ENCODE peak calls at places on chromosomes 6 and 20, in eight cellular contexts. W, G, P, H, J, Z, B and V are unnamed samples.

GRCh38 chr20:38804682-38805501 is 605 bp upstream of the PPP1R16B start:
- DNase-seq in W (no peak), G (peak; percentile 51), P (no peak), H (no peak), J (no peak), Z (no peak), B (no peak), V (no peak)

GRCh38 chr6:131136021-131136847 is 967 bp downstream of the AKAP7 start:
- DNase-seq in W (no peak), G (no peak), P (peak; percentile 52), H (peak; percentile 19), J (peak; percentile 62), Z (no peak), B (peak; percentile 83), V (no peak)

GRCh38 chr6:46062312-46062711 is 46.7 kb upstream of the CLIC5 start:
- DNase-seq in W (no peak), G (no peak), P (no peak), H (peak; percentile 51), J (no peak), Z (no peak), B (no peak), V (no peak)

GRCh38 chr6:144248003-144248402 is 37.1 kb upstream of the UTRN start:
- DNase-seq in W (no peak), G (no peak), P (no peak), H (no peak), J (peak; percentile 17), Z (no peak), B (peak; percentile 68), V (no peak)

GRCh38 chr6:78629154-78629721 is 238.1 kb upstream of the IRAK1BP1 start:
- DNase-seq in W (peak; percentile 39), G (no peak), P (peak; percentile 54), H (no peak), J (peak; percentile 34), Z (no peak), B (peak; percentile 71), V (no peak)

GRCh38 chr6:95572098-95572497 is 5.2 kb upstream of the MANEA start:
- DNase-seq in W (no peak), G (no peak), P (no peak), H (no peak), J (no peak), Z (no peak), B (no peak), V (no peak)

GRCh38 chr6:56803594-56803993 is 151.3 kb upstream of the BEND6 start:
- DNase-seq in W (peak; percentile 18), G (no peak), P (peak; percentile 31), H (no peak), J (peak; percentile 75), Z (no peak), B (peak; percentile 85), V (no peak)

GRCh38 chr6:137768935-137769334 is 98.1 kb upstream of the TNFAIP3 start:
- DNase-seq in W (no peak), G (no peak), P (no peak), H (no peak), J (no peak), Z (no peak), B (no peak), V (no peak)

GRCh38 chr20:41200446-41201202 is 63.3 kb downstream of the PLCG1 start:
- DNase-seq in W (no peak), G (no peak), P (no peak), H (no peak), J (no peak), Z (no peak), B (no peak), V (no peak)

GRCh38 chr6:17015551-17016381 is 86.1 kb upstream of the STMND1 start:
- DNase-seq in W (peak; percentile 24), G (no peak), P (no peak), H (no peak), J (no peak), Z (no peak), B (no peak), V (no peak)

GRCh38 chr6:1504465-1504864 is 105.2 kb upstream of the FOXC1 start:
- DNase-seq in W (no peak), G (no peak), P (no peak), H (no peak), J (no peak), Z (no peak), B (no peak), V (no peak)

GRCh38 chr20:63027425-63028389 is 20.9 kb upstream of the BHLHE23 start:
- DNase-seq in W (peak; percentile 77), G (no peak), P (no peak), H (peak; percentile 29), J (no peak), Z (no peak), B (peak; percentile 40), V (no peak)

GRCh38 chr20:62980970-62981369 is 25.8 kb downstream of the BHLHE23 start:
- DNase-seq in W (peak; percentile 77), G (no peak), P (no peak), H (no peak), J (peak; percentile 8), Z (no peak), B (peak; percentile 64), V (no peak)

GRCh38 chr6:30768634-30769087 is 24.3 kb upstream of the IER3 start:
- DNase-seq in W (no peak), G (no peak), P (no peak), H (no peak), J (no peak), Z (no peak), B (peak; percentile 25), V (no peak)

GRCh38 chr6:137623293-137623692 is 129.1 kb upstream of the OLIG3 start:
- DNase-seq in W (no peak), G (no peak), P (no peak), H (no peak), J (no peak), Z (no peak), B (no peak), V (no peak)

GRCh38 chr20:10982692-10983091 is 308.9 kb upstream of the JAG1 start:
- DNase-seq in W (no peak), G (no peak), P (peak; percentile 69), H (peak; percentile 39), J (peak; percentile 61), Z (peak; percentile 30), B (peak; percentile 96), V (no peak)

GRCh38 chr6:43964659-43965570 is 162.3 kb downstream of the MRPL14 start:
- DNase-seq in W (no peak), G (no peak), P (no peak), H (no peak), J (no peak), Z (no peak), B (no peak), V (no peak)

GRCh38 chr20:44780226-44780625 is 30.1 kb downstream of the RIMS4 start:
- DNase-seq in W (no peak), G (no peak), P (peak; percentile 34), H (no peak), J (peak; percentile 58), Z (peak; percentile 27), B (peak; percentile 73), V (no peak)

GRCh38 chr6:52389626-52390360 is 27.8 kb downstream of the PAQR8 start:
- DNase-seq in W (no peak), G (peak; percentile 30), P (no peak), H (peak; percentile 84), J (peak; percentile 42), Z (no peak), B (peak; percentile 58), V (no peak)

GRCh38 chr6:168031411-168032382 is 34.2 kb downstream of the KIF25 start:
- DNase-seq in W (no peak), G (no peak), P (no peak), H (no peak), J (peak; percentile 85), Z (peak; percentile 73), B (peak; percentile 79), V (no peak)

GRCh38 chr20:42276718-42277117 is 658.5 kb upstream of the CHD6 start:
- DNase-seq in W (peak; percentile 36), G (no peak), P (no peak), H (no peak), J (no peak), Z (no peak), B (no peak), V (no peak)

GRCh38 chr20:9270831-9271230 is 201.9 kb downstream of the PLCB4 start:
- DNase-seq in W (no peak), G (no peak), P (peak; percentile 24), H (no peak), J (peak; percentile 83), Z (peak; percentile 15), B (peak; percentile 83), V (no peak)

GRCh38 chr6:11814819-11815218 is 36.2 kb upstream of the ADTRP start:
- DNase-seq in W (no peak), G (no peak), P (no peak), H (no peak), J (no peak), Z (no peak), B (no peak), V (no peak)

GRCh38 chr20:46959821-46960220 is 65.2 kb downstream of the EYA2 start:
- DNase-seq in W (no peak), G (no peak), P (no peak), H (no peak), J (no peak), Z (no peak), B (no peak), V (no peak)

GRCh38 chr6:43192911-43193310 is 10.9 kb downstream of the CUL9 start:
- DNase-seq in W (no peak), G (no peak), P (no peak), H (no peak), J (no peak), Z (no peak), B (no peak), V (no peak)

GRCh38 chr6:83479389-83479788 is 32.9 kb upstream of the PRSS35 start:
- DNase-seq in W (no peak), G (no peak), P (no peak), H (no peak), J (no peak), Z (no peak), B (no peak), V (no peak)

GRCh38 chr20:33332905-33333456 is 50.0 kb downstream of the BPIFB1 start:
- DNase-seq in W (no peak), G (no peak), P (no peak), H (no peak), J (no peak), Z (no peak), B (no peak), V (no peak)

GRCh38 chr6:25088513-25088912 is 152.8 kb upstream of the RIPOR2 start:
- DNase-seq in W (no peak), G (no peak), P (no peak), H (no peak), J (no peak), Z (no peak), B (peak; percentile 5), V (no peak)

GRCh38 chr6:2920671-2921112 is 17.6 kb upstream of the SERPINB9 start:
- DNase-seq in W (no peak), G (no peak), P (no peak), H (no peak), J (no peak), Z (no peak), B (no peak), V (no peak)

GRCh38 chr20:35828916-35829315 is 57.1 kb downstream of the PHF20 start:
- DNase-seq in W (no peak), G (no peak), P (no peak), H (no peak), J (no peak), Z (no peak), B (no peak), V (no peak)

GRCh38 chr6:88380083-88380482 is 213.9 kb upstream of the CNR1 start:
- DNase-seq in W (no peak), G (no peak), P (peak; percentile 3), H (peak; percentile 14), J (peak; percentile 95), Z (peak; percentile 19), B (peak; percentile 85), V (no peak)

GRCh38 chr20:47809561-47809960 is 24.3 kb upstream of the SULF2 start:
- DNase-seq in W (no peak), G (no peak), P (no peak), H (no peak), J (no peak), Z (peak; percentile 51), B (no peak), V (no peak)

GRCh38 chr6:136290406-136291010 is 862 bp upstream of the BCLAF1 start:
- DNase-seq in W (peak; percentile 88), G (peak; percentile 66), P (peak; percentile 55), H (peak; percentile 85), J (peak; percentile 90), Z (peak; percentile 20), B (peak; percentile 96), V (no peak)